ENCODE peak calls at places on chromosomes 13 and 19, in nine cellular contexts. One of them, this sample, is unnamed. For H3K27me3, the result is how much of the 10 kb centered on the place peaks cover.

GRCh38 chr13:73708393-73708985 is 425.7 kb downstream of the KLF12 start:
- DNase-seq in mammary epithelial cell: peak
- DNase-seq in neural progenitor cell: peak
- DNase-seq in esophagus squamous epithelium: no peak
- DNase-seq in heart left ventricle: no peak
- DNase-seq in body of pancreas: peak
- DNase-seq in AG04450: peak
- DNase-seq in ascending aorta: no peak
- DNase-seq in mesendoderm: peak
- DNase-seq in this sample: peak

GRCh38 chr13:85243831-85244230 is 555.4 kb downstream of the SLITRK6 start:
- DNase-seq in mammary epithelial cell: no peak
- DNase-seq in neural progenitor cell: no peak
- DNase-seq in esophagus squamous epithelium: no peak
- DNase-seq in heart left ventricle: no peak
- DNase-seq in body of pancreas: no peak
- DNase-seq in AG04450: no peak
- DNase-seq in ascending aorta: no peak
- DNase-seq in mesendoderm: no peak
- DNase-seq in this sample: no peak

GRCh38 chr13:24684600-24684998 is 4.4 kb downstream of the ATP12A start:
- DNase-seq in mammary epithelial cell: peak
- DNase-seq in neural progenitor cell: no peak
- DNase-seq in esophagus squamous epithelium: no peak
- DNase-seq in heart left ventricle: no peak
- DNase-seq in body of pancreas: no peak
- DNase-seq in AG04450: no peak
- DNase-seq in ascending aorta: no peak
- DNase-seq in mesendoderm: no peak
- DNase-seq in this sample: no peak

GRCh38 chr19:50535672-50536071 is 22.0 kb upstream of the ASPDH start:
- DNase-seq in mammary epithelial cell: no peak
- DNase-seq in neural progenitor cell: no peak
- DNase-seq in esophagus squamous epithelium: no peak
- DNase-seq in heart left ventricle: no peak
- DNase-seq in body of pancreas: no peak
- DNase-seq in AG04450: no peak
- DNase-seq in ascending aorta: no peak
- DNase-seq in mesendoderm: no peak
- DNase-seq in this sample: no peak

GRCh38 chr13:109783815-109784589 is 2.4 kb downstream of the IRS2 start:
- DNase-seq in mammary epithelial cell: no peak
- DNase-seq in neural progenitor cell: no peak
- DNase-seq in esophagus squamous epithelium: no peak
- DNase-seq in heart left ventricle: no peak
- DNase-seq in body of pancreas: no peak
- DNase-seq in AG04450: no peak
- DNase-seq in ascending aorta: no peak
- DNase-seq in mesendoderm: no peak
- DNase-seq in this sample: peak

GRCh38 chr13:31045621-31046081 is 113.2 kb downstream of the TEX26 start:
- DNase-seq in mammary epithelial cell: peak
- DNase-seq in neural progenitor cell: no peak
- DNase-seq in esophagus squamous epithelium: no peak
- DNase-seq in heart left ventricle: peak
- DNase-seq in body of pancreas: peak
- DNase-seq in AG04450: peak
- DNase-seq in ascending aorta: peak
- DNase-seq in mesendoderm: peak
- DNase-seq in this sample: peak

GRCh38 chr13:104057851-104058250 is 991.6 kb upstream of the SLC10A2 start:
- DNase-seq in mammary epithelial cell: no peak
- DNase-seq in neural progenitor cell: no peak
- DNase-seq in esophagus squamous epithelium: no peak
- DNase-seq in heart left ventricle: no peak
- DNase-seq in body of pancreas: no peak
- DNase-seq in AG04450: no peak
- DNase-seq in ascending aorta: no peak
- DNase-seq in mesendoderm: no peak
- DNase-seq in this sample: no peak

GRCh38 chr13:112575295-112575622 is 12.7 kb downstream of the TUBGCP3 start:
- DNase-seq in mammary epithelial cell: no peak
- DNase-seq in neural progenitor cell: no peak
- DNase-seq in esophagus squamous epithelium: no peak
- DNase-seq in heart left ventricle: no peak
- DNase-seq in body of pancreas: no peak
- DNase-seq in AG04450: no peak
- DNase-seq in ascending aorta: no peak
- DNase-seq in mesendoderm: no peak
- DNase-seq in this sample: no peak

GRCh38 chr13:110337287-110337686 is 30.2 kb downstream of the COL4A2 start:
- DNase-seq in mammary epithelial cell: no peak
- DNase-seq in neural progenitor cell: no peak
- DNase-seq in esophagus squamous epithelium: no peak
- DNase-seq in heart left ventricle: no peak
- DNase-seq in body of pancreas: no peak
- DNase-seq in AG04450: no peak
- DNase-seq in ascending aorta: no peak
- DNase-seq in mesendoderm: no peak
- DNase-seq in this sample: no peak

GRCh38 chr13:46389985-46390384 is 2.9 kb upstream of the RUBCNL start:
- DNase-seq in mammary epithelial cell: peak
- DNase-seq in neural progenitor cell: peak
- DNase-seq in esophagus squamous epithelium: no peak
- DNase-seq in heart left ventricle: no peak
- DNase-seq in body of pancreas: peak
- DNase-seq in AG04450: no peak
- DNase-seq in ascending aorta: no peak
- DNase-seq in mesendoderm: no peak
- DNase-seq in this sample: no peak

GRCh38 chr13:48656621-48657020 is 2.9 kb downstream of the CYSLTR2 start:
- DNase-seq in mammary epithelial cell: no peak
- DNase-seq in neural progenitor cell: peak
- DNase-seq in esophagus squamous epithelium: no peak
- DNase-seq in heart left ventricle: no peak
- DNase-seq in body of pancreas: no peak
- DNase-seq in AG04450: no peak
- DNase-seq in ascending aorta: no peak
- DNase-seq in mesendoderm: no peak
- DNase-seq in this sample: no peak

GRCh38 chr13:32224916-32225315 is 90.2 kb downstream of the ZAR1L start:
- DNase-seq in mammary epithelial cell: no peak
- DNase-seq in neural progenitor cell: no peak
- DNase-seq in esophagus squamous epithelium: no peak
- DNase-seq in heart left ventricle: no peak
- DNase-seq in body of pancreas: no peak
- DNase-seq in AG04450: no peak
- DNase-seq in ascending aorta: no peak
- DNase-seq in mesendoderm: no peak
- DNase-seq in this sample: no peak

GRCh38 chr13:91647361-91647970 is 249.0 kb downstream of the GPC5 start:
- DNase-seq in mammary epithelial cell: no peak
- DNase-seq in neural progenitor cell: peak
- DNase-seq in esophagus squamous epithelium: no peak
- DNase-seq in heart left ventricle: peak
- DNase-seq in body of pancreas: peak
- DNase-seq in AG04450: no peak
- DNase-seq in ascending aorta: no peak
- DNase-seq in mesendoderm: peak
- DNase-seq in this sample: peak

GRCh38 chr19:30968210-30968609 is 381.0 kb downstream of the TSHZ3 start:
- DNase-seq in mammary epithelial cell: no peak
- DNase-seq in neural progenitor cell: peak
- DNase-seq in esophagus squamous epithelium: no peak
- DNase-seq in heart left ventricle: no peak
- DNase-seq in body of pancreas: no peak
- DNase-seq in AG04450: no peak
- DNase-seq in ascending aorta: no peak
- DNase-seq in mesendoderm: peak
- DNase-seq in this sample: no peak

GRCh38 chr13:99258946-99259345 is 767 bp upstream of the GPR18 start:
- DNase-seq in mammary epithelial cell: no peak
- DNase-seq in neural progenitor cell: no peak
- DNase-seq in esophagus squamous epithelium: no peak
- DNase-seq in heart left ventricle: no peak
- DNase-seq in body of pancreas: no peak
- DNase-seq in AG04450: no peak
- DNase-seq in ascending aorta: no peak
- DNase-seq in mesendoderm: no peak
- DNase-seq in this sample: no peak

GRCh38 chr13:24050292-24050711 is 110.2 kb upstream of the SPATA13 start:
- DNase-seq in mammary epithelial cell: peak
- DNase-seq in neural progenitor cell: no peak
- DNase-seq in esophagus squamous epithelium: no peak
- DNase-seq in heart left ventricle: no peak
- DNase-seq in body of pancreas: peak
- DNase-seq in AG04450: no peak
- DNase-seq in ascending aorta: no peak
- DNase-seq in mesendoderm: no peak
- DNase-seq in this sample: no peak

GRCh38 chr19:7787602-7788177 is 24.6 kb downstream of the CLEC4M start:
- DNase-seq in mammary epithelial cell: no peak
- DNase-seq in neural progenitor cell: no peak
- DNase-seq in esophagus squamous epithelium: no peak
- DNase-seq in heart left ventricle: no peak
- DNase-seq in body of pancreas: no peak
- DNase-seq in AG04450: no peak
- DNase-seq in ascending aorta: no peak
- DNase-seq in mesendoderm: no peak
- DNase-seq in this sample: no peak
- H3K27me3 ChIP-seq in mammary epithelial cell: under half
- H3K27me3 ChIP-seq in neural progenitor cell: half or more
- H3K27me3 ChIP-seq in esophagus squamous epithelium: half or more
- H3K27me3 ChIP-seq in heart left ventricle: half or more
- H3K27me3 ChIP-seq in body of pancreas: under half
- H3K27me3 ChIP-seq in AG04450: under half
- H3K27me3 ChIP-seq in ascending aorta: under half
- H3K27me3 ChIP-seq in mesendoderm: under half
- H3K27me3 ChIP-seq in this sample: under half

DNA sequence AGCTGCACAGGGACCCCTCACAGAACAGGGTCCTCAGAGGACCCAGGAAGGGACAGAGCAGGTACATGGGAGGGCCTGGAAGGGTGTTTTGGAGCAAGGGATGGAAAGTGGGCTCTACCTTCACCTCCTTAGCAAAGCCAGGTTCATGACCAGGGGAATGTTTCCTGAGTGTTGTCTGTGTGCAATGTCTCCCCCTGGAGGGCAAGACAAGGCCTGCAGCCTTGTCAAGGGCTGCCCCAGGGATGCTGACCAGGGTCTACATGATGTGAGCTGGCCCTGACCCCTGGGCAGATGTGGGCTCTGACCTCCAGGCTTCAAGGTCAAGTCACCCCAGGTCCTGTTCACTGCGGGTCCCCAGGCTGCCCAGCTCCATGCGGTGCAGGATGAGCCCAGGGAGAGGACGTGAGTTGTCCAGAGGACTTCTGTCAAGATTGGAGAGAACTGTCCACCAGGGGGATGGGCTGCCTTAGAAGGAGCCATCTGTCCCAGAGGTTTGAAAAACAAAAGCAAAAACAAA is 1.0 kb upstream of the CEACAM1 start:
- DNase-seq in mammary epithelial cell: peak
- DNase-seq in neural progenitor cell: peak
- DNase-seq in esophagus squamous epithelium: no peak
- DNase-seq in heart left ventricle: no peak
- DNase-seq in body of pancreas: peak
- DNase-seq in AG04450: no peak
- DNase-seq in ascending aorta: no peak
- DNase-seq in mesendoderm: peak
- DNase-seq in this sample: peak
- H3K4me3 ChIP-seq in mammary epithelial cell: no peak
- H3K4me3 ChIP-seq in neural progenitor cell: no peak
- H3K4me3 ChIP-seq in esophagus squamous epithelium: no peak
- H3K4me3 ChIP-seq in heart left ventricle: peak
- H3K4me3 ChIP-seq in body of pancreas: no peak
- H3K4me3 ChIP-seq in AG04450: no peak
- H3K4me3 ChIP-seq in ascending aorta: no peak
- H3K4me3 ChIP-seq in mesendoderm: no peak
- H3K4me3 ChIP-seq in this sample: no peak

GRCh38 chr19:29517946-29518345 is 7.8 kb upstream of the VSTM2B start:
- DNase-seq in mammary epithelial cell: no peak
- DNase-seq in neural progenitor cell: no peak
- DNase-seq in esophagus squamous epithelium: no peak
- DNase-seq in heart left ventricle: peak
- DNase-seq in body of pancreas: no peak
- DNase-seq in AG04450: no peak
- DNase-seq in ascending aorta: no peak
- DNase-seq in mesendoderm: no peak
- DNase-seq in this sample: no peak

GRCh38 chr19:29519931-29520330 is 5.9 kb upstream of the VSTM2B start:
- DNase-seq in mammary epithelial cell: no peak
- DNase-seq in neural progenitor cell: no peak
- DNase-seq in esophagus squamous epithelium: no peak
- DNase-seq in heart left ventricle: no peak
- DNase-seq in body of pancreas: no peak
- DNase-seq in AG04450: no peak
- DNase-seq in ascending aorta: no peak
- DNase-seq in mesendoderm: no peak
- DNase-seq in this sample: no peak

GRCh38 chr19:29521291-29522075 is 4.3 kb upstream of the VSTM2B start:
- DNase-seq in mammary epithelial cell: no peak
- DNase-seq in neural progenitor cell: no peak
- DNase-seq in esophagus squamous epithelium: no peak
- DNase-seq in heart left ventricle: no peak
- DNase-seq in body of pancreas: no peak
- DNase-seq in AG04450: no peak
- DNase-seq in ascending aorta: no peak
- DNase-seq in mesendoderm: no peak
- DNase-seq in this sample: no peak

GRCh38 chr19:29519146-29519545 is 6.6 kb upstream of the VSTM2B start:
- DNase-seq in mammary epithelial cell: no peak
- DNase-seq in neural progenitor cell: no peak
- DNase-seq in esophagus squamous epithelium: no peak
- DNase-seq in heart left ventricle: peak
- DNase-seq in body of pancreas: no peak
- DNase-seq in AG04450: no peak
- DNase-seq in ascending aorta: no peak
- DNase-seq in mesendoderm: no peak
- DNase-seq in this sample: no peak

GRCh38 chr19:29520390-29520789 is 5.4 kb upstream of the VSTM2B start:
- DNase-seq in mammary epithelial cell: no peak
- DNase-seq in neural progenitor cell: no peak
- DNase-seq in esophagus squamous epithelium: no peak
- DNase-seq in heart left ventricle: peak
- DNase-seq in body of pancreas: no peak
- DNase-seq in AG04450: no peak
- DNase-seq in ascending aorta: no peak
- DNase-seq in mesendoderm: no peak
- DNase-seq in this sample: no peak
- H3K27me3 ChIP-seq in mammary epithelial cell: under half
- H3K27me3 ChIP-seq in neural progenitor cell: half or more
- H3K27me3 ChIP-seq in esophagus squamous epithelium: half or more
- H3K27me3 ChIP-seq in heart left ventricle: half or more
- H3K27me3 ChIP-seq in body of pancreas: under half
- H3K27me3 ChIP-seq in AG04450: under half
- H3K27me3 ChIP-seq in ascending aorta: under half
- H3K27me3 ChIP-seq in mesendoderm: under half
- H3K27me3 ChIP-seq in this sample: under half

GRCh38 chr19:33778089-33778791 is 18.4 kb upstream of the KCTD15 start:
- DNase-seq in mammary epithelial cell: peak
- DNase-seq in neural progenitor cell: peak
- DNase-seq in esophagus squamous epithelium: no peak
- DNase-seq in heart left ventricle: peak
- DNase-seq in body of pancreas: peak
- DNase-seq in AG04450: no peak
- DNase-seq in ascending aorta: no peak
- DNase-seq in mesendoderm: peak
- DNase-seq in this sample: peak
- H3K4me3 ChIP-seq in mammary epithelial cell: no peak
- H3K4me3 ChIP-seq in neural progenitor cell: peak
- H3K4me3 ChIP-seq in esophagus squamous epithelium: no peak
- H3K4me3 ChIP-seq in heart left ventricle: peak
- H3K4me3 ChIP-seq in body of pancreas: peak
- H3K4me3 ChIP-seq in AG04450: no peak
- H3K4me3 ChIP-seq in ascending aorta: peak
- H3K4me3 ChIP-seq in mesendoderm: no peak
- H3K4me3 ChIP-seq in this sample: no peak

This sample was measured in SJSA1.